ENCODE peak calls at places on chromosome 12, in four cellular contexts. One of them, this sample, is unnamed. For H3K4me1, the result is how much of the 10 kb centered on the place peaks cover.

GRCh38 chr12:23502259-23502658 is 447.2 kb downstream of the SOX5 start:
- DNase-seq in neural progenitor cell: no peak
- DNase-seq in GM23248: no peak
- DNase-seq in hepatocyte: no peak
- DNase-seq in this sample: no peak

GRCh38 chr12:132873724-132874123 is 13.7 kb downstream of the CHFR start:
- DNase-seq in neural progenitor cell: no peak
- DNase-seq in GM23248: no peak
- DNase-seq in hepatocyte: no peak
- DNase-seq in this sample: no peak

GRCh38 chr12:119168721-119169120 is 10.0 kb upstream of the HSPB8 start:
- DNase-seq in neural progenitor cell: no peak
- DNase-seq in GM23248: no peak
- DNase-seq in hepatocyte: no peak
- DNase-seq in this sample: no peak

GRCh38 chr12:66708704-66709443 is 30.0 kb upstream of the GRIP1 start:
- DNase-seq in neural progenitor cell: peak
- DNase-seq in GM23248: peak
- DNase-seq in hepatocyte: peak
- DNase-seq in this sample: no peak

GRCh38 chr12:14211829-14212455 is 153.5 kb upstream of the ATF7IP start:
- DNase-seq in neural progenitor cell: peak
- DNase-seq in GM23248: no peak
- DNase-seq in hepatocyte: peak
- DNase-seq in this sample: peak

GRCh38 chr12:7303772-7304171 is at the start of gene ACSM4:
- DNase-seq in neural progenitor cell: no peak
- DNase-seq in GM23248: no peak
- DNase-seq in hepatocyte: no peak
- DNase-seq in this sample: no peak

GRCh38 chr12:114166360-114166759 is 200.2 kb upstream of the RBM19 start:
- DNase-seq in neural progenitor cell: peak
- DNase-seq in GM23248: peak
- DNase-seq in hepatocyte: peak
- DNase-seq in this sample: peak

GRCh38 chr12:132413931-132414588 is 75.9 kb upstream of the FBRSL1 start:
- DNase-seq in neural progenitor cell: peak
- DNase-seq in GM23248: no peak
- DNase-seq in hepatocyte: peak
- DNase-seq in this sample: no peak

GRCh38 chr12:47882796-47883546 is 21.8 kb downstream of the VDR start:
- DNase-seq in neural progenitor cell: no peak
- DNase-seq in GM23248: peak
- DNase-seq in hepatocyte: no peak
- DNase-seq in this sample: no peak

GRCh38 chr12:79454338-79454777 is 236.4 kb downstream of the PAWR start:
- DNase-seq in neural progenitor cell: no peak
- DNase-seq in GM23248: peak
- DNase-seq in hepatocyte: peak
- DNase-seq in this sample: peak

GRCh38 chr12:115155665-115156645 is 472.0 kb upstream of the TBX3 start:
- DNase-seq in neural progenitor cell: no peak
- DNase-seq in GM23248: peak
- DNase-seq in hepatocyte: no peak
- DNase-seq in this sample: peak

GRCh38 chr12:84912191-84913142 is at the start of gene SLC6A15:
- DNase-seq in neural progenitor cell: peak
- DNase-seq in GM23248: peak
- DNase-seq in hepatocyte: peak
- DNase-seq in this sample: peak

GRCh38 chr12:31368666-31369361 is 42.9 kb upstream of the SINHCAF start:
- DNase-seq in neural progenitor cell: peak
- DNase-seq in GM23248: no peak
- DNase-seq in hepatocyte: peak
- DNase-seq in this sample: no peak

GRCh38 chr12:22657538-22657937 is 32.6 kb downstream of the ETNK1 start:
- DNase-seq in neural progenitor cell: no peak
- DNase-seq in GM23248: peak
- DNase-seq in hepatocyte: no peak
- DNase-seq in this sample: peak

GRCh38 chr12:52203126-52203921 is 11.5 kb upstream of the KRT80 start:
- DNase-seq in neural progenitor cell: peak
- DNase-seq in GM23248: peak
- DNase-seq in hepatocyte: peak
- DNase-seq in this sample: peak

GRCh38 chr12:52924764-52925716 is 20.2 kb upstream of the KRT8 start:
- DNase-seq in neural progenitor cell: no peak
- DNase-seq in GM23248: peak
- DNase-seq in hepatocyte: peak
- DNase-seq in this sample: peak

GRCh38 chr12:90908465-90908864 is 46.5 kb downstream of the CCER1 start:
- DNase-seq in neural progenitor cell: peak
- DNase-seq in GM23248: peak
- DNase-seq in hepatocyte: no peak
- DNase-seq in this sample: peak

GRCh38 chr12:49055978-49056754 is 4.4 kb downstream of the KMT2D start:
- DNase-seq in neural progenitor cell: peak
- DNase-seq in GM23248: peak
- DNase-seq in hepatocyte: peak
- DNase-seq in this sample: peak

GRCh38 chr12:116406529-116406928 is 129.0 kb upstream of the MED13L start:
- DNase-seq in neural progenitor cell: no peak
- DNase-seq in GM23248: peak
- DNase-seq in hepatocyte: peak
- DNase-seq in this sample: no peak

GRCh38 chr12:31591308-31591901 is 469 bp upstream of the DENND5B start:
- DNase-seq in neural progenitor cell: peak
- DNase-seq in GM23248: peak
- DNase-seq in hepatocyte: peak
- DNase-seq in this sample: no peak

GRCh38 chr12:67415473-67415872 is 146.3 kb downstream of the CAND1 start:
- DNase-seq in neural progenitor cell: peak
- DNase-seq in GM23248: peak
- DNase-seq in hepatocyte: no peak
- DNase-seq in this sample: peak

GRCh38 chr12:121334513-121335343 is 17.5 kb downstream of the ANAPC5 start:
- DNase-seq in neural progenitor cell: peak
- DNase-seq in GM23248: peak
- DNase-seq in hepatocyte: peak
- DNase-seq in this sample: peak

DNA sequence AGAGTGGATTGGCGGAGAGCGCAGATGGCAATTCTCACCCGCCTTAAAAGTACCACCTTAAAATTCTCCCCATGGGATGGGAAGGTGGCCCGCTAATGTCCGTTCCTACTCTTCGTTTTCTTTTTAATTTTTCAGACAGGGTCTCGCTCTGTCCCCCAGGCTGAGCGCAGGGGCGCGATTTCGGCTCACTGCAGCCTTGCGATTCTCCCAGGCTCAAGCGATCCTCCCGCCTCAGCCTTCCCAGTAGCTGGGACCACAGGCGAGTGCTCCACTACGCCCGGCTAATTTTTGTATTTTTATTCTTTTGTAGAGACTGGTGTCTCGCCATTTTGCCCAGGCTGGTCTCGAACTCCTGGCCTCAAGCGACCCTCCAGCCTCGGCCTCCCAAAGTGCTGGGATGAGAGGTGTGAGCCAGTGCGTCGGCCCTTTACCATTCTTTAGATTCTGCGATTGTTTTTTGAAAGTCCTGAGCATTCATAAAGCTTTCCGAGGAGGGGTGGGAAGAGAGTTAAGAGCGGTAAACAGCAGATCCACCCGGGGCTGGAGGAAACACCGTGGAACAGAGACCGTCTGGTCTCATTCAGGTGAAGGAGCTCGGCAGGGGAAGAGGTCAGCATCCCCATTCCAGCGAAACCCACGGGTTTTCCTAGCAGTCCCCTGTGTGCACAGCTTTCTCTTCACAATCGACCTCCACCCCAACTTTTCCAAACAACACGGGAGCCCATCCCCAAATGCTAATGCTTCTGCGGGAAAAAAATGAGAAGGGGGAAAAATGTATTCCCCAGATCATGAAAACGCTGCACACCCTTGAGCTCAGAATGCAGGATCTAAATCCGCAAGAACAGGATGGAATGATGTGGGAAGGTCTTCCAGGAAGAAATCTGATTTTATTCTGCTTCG is 129.2 kb downstream of the NDUFA12 start:
- DNase-seq in neural progenitor cell: peak
- DNase-seq in GM23248: no peak
- DNase-seq in hepatocyte: no peak
- DNase-seq in this sample: no peak
- TF ChIP-seq EZH2 in neural progenitor cell: peak
- TF ChIP-seq EZH2 in GM23248: peak
- TF ChIP-seq EZH2 in hepatocyte: peak
- TF ChIP-seq EZH2 in this sample: peak

GRCh38 chr12:55716582-55717396 is 943 bp downstream of the BLOC1S1 start:
- DNase-seq in neural progenitor cell: peak
- DNase-seq in GM23248: peak
- DNase-seq in hepatocyte: peak
- DNase-seq in this sample: no peak

GRCh38 chr12:55718650-55719275 is 1.4 kb upstream of the RDH5 start:
- DNase-seq in neural progenitor cell: no peak
- DNase-seq in GM23248: no peak
- DNase-seq in hepatocyte: no peak
- DNase-seq in this sample: no peak

GRCh38 chr12:55715833-55716581 is at the start of gene BLOC1S1:
- DNase-seq in neural progenitor cell: peak
- DNase-seq in GM23248: peak
- DNase-seq in hepatocyte: peak
- DNase-seq in this sample: peak

GRCh38 chr12:55718020-55718419 is 2.2 kb upstream of the RDH5 start:
- DNase-seq in neural progenitor cell: peak
- DNase-seq in GM23248: no peak
- DNase-seq in hepatocyte: no peak
- DNase-seq in this sample: peak

GRCh38 chr12:55717397-55718007 is 1.7 kb downstream of the BLOC1S1 start:
- DNase-seq in neural progenitor cell: no peak
- DNase-seq in GM23248: peak
- DNase-seq in hepatocyte: no peak
- DNase-seq in this sample: peak
- H2AFZ ChIP-seq in neural progenitor cell: no peak
- H2AFZ ChIP-seq in GM23248: no peak
- H2AFZ ChIP-seq in hepatocyte: no peak
- H2AFZ ChIP-seq in this sample: no peak

GRCh38 chr12:109725321-109726105 is 11.9 kb downstream of the FAM222A start:
- DNase-seq in neural progenitor cell: peak
- DNase-seq in GM23248: no peak
- DNase-seq in hepatocyte: no peak
- DNase-seq in this sample: no peak

GRCh38 chr12:109726511-109727038 is 12.9 kb downstream of the FAM222A start:
- DNase-seq in neural progenitor cell: no peak
- DNase-seq in GM23248: no peak
- DNase-seq in hepatocyte: no peak
- DNase-seq in this sample: no peak

GRCh38 chr12:109726106-109726497 is 12.5 kb downstream of the FAM222A start:
- DNase-seq in neural progenitor cell: no peak
- DNase-seq in GM23248: no peak
- DNase-seq in hepatocyte: no peak
- DNase-seq in this sample: no peak

GRCh38 chr12:109727746-109728726 is 14.4 kb downstream of the FAM222A start:
- DNase-seq in neural progenitor cell: no peak
- DNase-seq in GM23248: no peak
- DNase-seq in hepatocyte: no peak
- DNase-seq in this sample: no peak

DNA sequence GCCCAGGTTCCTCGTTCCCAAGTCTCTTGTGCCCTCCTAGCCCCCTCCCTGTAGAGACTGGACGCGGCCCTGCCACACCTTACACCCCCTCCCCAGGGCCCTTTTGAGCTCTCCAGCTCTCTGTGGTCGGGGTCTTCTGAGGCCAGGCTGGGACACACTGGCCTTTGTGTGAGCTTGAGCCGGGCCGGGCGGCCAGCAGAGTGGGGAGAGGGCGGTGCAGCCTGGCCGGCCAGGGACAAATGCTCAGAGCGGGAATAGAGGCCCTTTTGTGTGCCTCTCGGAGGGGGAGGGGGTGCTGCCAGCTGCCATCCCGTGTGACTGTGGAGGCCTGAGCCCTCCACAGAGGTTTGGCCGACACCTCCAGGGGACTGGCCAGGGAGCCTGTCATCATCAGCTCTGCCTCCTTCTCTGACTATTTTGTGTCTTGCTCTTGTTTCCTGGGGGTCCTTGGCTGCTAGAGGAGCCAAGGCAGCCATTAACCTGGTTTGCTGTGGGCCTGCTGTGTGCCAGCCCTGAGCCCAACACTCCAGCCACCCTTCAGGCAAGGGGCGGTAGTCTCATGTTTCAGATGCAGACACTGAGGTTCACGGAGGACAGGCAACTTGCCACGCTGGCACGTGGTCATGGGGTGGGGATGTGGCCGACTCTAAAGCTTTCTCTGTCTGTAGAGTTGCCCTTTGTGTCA is 13.6 kb downstream of the FAM222A start:
- DNase-seq in neural progenitor cell: peak
- DNase-seq in GM23248: no peak
- DNase-seq in hepatocyte: no peak
- DNase-seq in this sample: no peak
- H3K4me1 ChIP-seq in neural progenitor cell: half or more
- H3K4me1 ChIP-seq in GM23248: under half
- H3K4me1 ChIP-seq in hepatocyte: under half
- H3K4me1 ChIP-seq in this sample: under half

DNA sequence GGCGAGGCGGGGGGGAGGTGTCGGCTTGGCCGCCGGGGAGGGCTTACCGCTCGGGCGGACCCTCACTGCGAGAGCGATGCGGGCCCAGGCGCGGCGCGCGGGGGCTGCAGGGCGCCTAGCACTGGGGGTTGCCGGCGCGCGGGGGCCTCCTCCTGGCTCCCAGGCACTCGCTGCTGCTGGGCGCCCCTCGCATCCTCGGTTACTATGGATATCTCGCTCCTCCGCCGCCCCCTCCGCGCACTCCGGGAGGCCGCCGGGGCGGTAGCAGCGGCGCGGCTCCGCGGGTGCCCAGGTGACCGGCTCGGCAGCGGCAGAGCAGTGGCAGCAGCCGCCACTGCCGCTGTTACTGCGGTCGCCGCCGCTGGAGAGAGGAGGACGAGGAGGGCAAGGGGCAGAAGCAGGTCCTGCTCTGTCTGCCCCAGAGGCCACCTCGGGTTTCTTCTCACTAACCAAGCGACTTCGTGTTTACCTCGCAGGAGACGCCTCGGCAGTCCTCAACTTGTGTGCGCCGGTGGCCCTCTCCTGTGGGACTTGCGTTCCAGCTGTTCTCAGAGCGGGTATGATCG is 250.1 kb downstream of the APAF1 start:
- DNase-seq in neural progenitor cell: peak
- DNase-seq in GM23248: no peak
- DNase-seq in hepatocyte: peak
- DNase-seq in this sample: no peak
- TF ChIP-seq EZH2 in neural progenitor cell: no peak
- TF ChIP-seq EZH2 in GM23248: no peak
- TF ChIP-seq EZH2 in hepatocyte: peak
- TF ChIP-seq EZH2 in this sample: peak

This sample was measured in astrocyte.